ENCODE peak calls at places on chromosomes 7 and 10, in seven cellular contexts. E is cardiac fibroblast; N is tibial artery; U is gastrocnemius medialis; L is fibroblast of lung; T is CD8-positive, alpha-beta T cell; O is mammary epithelial cell. S is an unnamed sample.

GRCh38 chr10:42973870-42974692 is 102.8 kb upstream of the RET start:
- DNase-seq in E (no peak), N (peak), U (peak), L (no peak), T (peak), O (no peak), S (no peak)

GRCh38 chr7:135316648-135317313 is 83.1 kb downstream of the STRA8 start:
- DNase-seq in E (no peak), N (no peak), U (no peak), L (no peak), T (no peak), O (no peak), S (no peak)

GRCh38 chr10:7121154-7121797 is 289.6 kb downstream of the SFMBT2 start:
- DNase-seq in E (peak), N (no peak), U (no peak), L (peak), T (peak), O (peak), S (peak)

GRCh38 chr7:96313940-96314339 is 8.0 kb downstream of the SLC25A13 start:
- DNase-seq in E (no peak), N (no peak), U (no peak), L (no peak), T (no peak), O (no peak), S (no peak)

GRCh38 chr7:95476904-95477594 is 8.7 kb upstream of the ASB4 start:
- DNase-seq in E (peak), N (peak), U (peak), L (peak), T (peak), O (peak), S (peak)

GRCh38 chr7:75729851-75730274 is 8.9 kb downstream of the HIP1 start:
- DNase-seq in E (no peak), N (no peak), U (no peak), L (no peak), T (peak), O (no peak), S (no peak)

GRCh38 chr7:44461387-44461786 is 29.1 kb downstream of the NUDCD3 start:
- DNase-seq in E (peak), N (no peak), U (no peak), L (peak), T (peak), O (peak), S (peak)

GRCh38 chr10:27369832-27370231 is 129.2 kb upstream of the ACBD5 start:
- DNase-seq in E (peak), N (no peak), U (no peak), L (peak), T (no peak), O (no peak), S (no peak)

GRCh38 chr10:67606572-67606971 is 89.4 kb downstream of the CTNNA3 start:
- DNase-seq in E (peak), N (no peak), U (no peak), L (peak), T (no peak), O (peak), S (peak)

GRCh38 chr10:21516270-21517131 is 9.0 kb downstream of the SKIDA1 start:
- DNase-seq in E (peak), N (peak), U (peak), L (peak), T (no peak), O (peak), S (peak)

GRCh38 chr7:2099036-2099957 is 133.4 kb downstream of the MAD1L1 start:
- DNase-seq in E (peak), N (no peak), U (no peak), L (no peak), T (peak), O (no peak), S (no peak)

GRCh38 chr10:132064082-132064755 is 1.5 kb upstream of the JAKMIP3 start:
- DNase-seq in E (no peak), N (no peak), U (no peak), L (no peak), T (no peak), O (no peak), S (no peak)

DNA sequence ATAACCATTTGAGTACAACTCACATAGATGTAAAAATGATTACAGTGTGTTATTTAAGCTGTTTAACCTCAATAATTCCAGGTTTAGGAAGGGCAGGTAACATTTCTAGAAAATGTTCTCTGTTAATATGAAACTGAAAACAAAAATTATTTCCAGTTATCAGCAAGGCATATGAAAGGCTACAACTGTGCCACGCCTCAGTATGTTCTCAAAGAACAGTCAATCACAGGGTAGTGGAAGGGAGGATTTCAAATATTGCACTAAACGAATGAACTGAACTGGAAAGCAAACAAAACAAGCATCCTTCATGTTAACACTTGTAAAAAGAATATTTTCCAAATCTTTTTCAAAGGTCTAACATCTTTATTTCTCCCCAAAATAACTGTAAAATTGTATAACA is 31.2 kb downstream of the ARHGAP19 start:
- DNase-seq in E (no peak), N (no peak), U (no peak), L (no peak), T (no peak), O (no peak), S (no peak)
- TF ChIP-seq CTCF in E (no peak), N (no peak), U (no peak), L (no peak), T (no peak), O (no peak), S (no peak)

DNA sequence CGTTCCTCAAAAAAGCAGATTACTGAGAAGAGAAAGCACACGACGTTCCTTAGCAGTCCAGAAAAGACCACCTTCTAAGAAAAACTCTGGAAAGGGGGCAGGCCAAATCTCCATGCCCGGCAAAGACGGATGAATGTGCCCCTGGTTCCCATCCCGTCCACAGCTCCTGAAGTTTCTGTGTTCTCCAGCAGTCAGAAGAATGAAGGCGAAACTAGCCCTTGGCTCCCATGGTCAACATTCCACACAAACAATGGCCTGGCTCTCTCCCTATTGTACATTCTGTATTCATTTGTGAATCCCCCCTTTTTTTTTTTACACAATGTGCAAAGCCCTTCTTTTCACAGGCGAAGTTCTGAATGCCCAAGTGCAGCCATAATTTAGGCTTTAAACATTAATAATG is 5.3 kb downstream of the CTBP2 start:
- DNase-seq in E (peak), N (no peak), U (no peak), L (no peak), T (no peak), O (no peak), S (peak)
- H3K4me3 ChIP-seq in E (no peak), N (peak), U (peak), L (peak), T (no peak), O (peak), S (peak)

GRCh38 chr7:4878336-4879335 is 4.9 kb downstream of the RADIL start:
- DNase-seq in E (no peak), N (no peak), U (no peak), L (no peak), T (no peak), O (peak), S (no peak)

GRCh38 chr7:4873071-4873944 is 10.2 kb downstream of the RADIL start:
- DNase-seq in E (no peak), N (no peak), U (no peak), L (no peak), T (no peak), O (no peak), S (no peak)

GRCh38 chr7:4871930-4872675 is 10.3 kb upstream of the PAPOLB start:
- DNase-seq in E (peak), N (no peak), U (no peak), L (no peak), T (no peak), O (no peak), S (peak)

GRCh38 chr7:4876586-4876985 is 6.9 kb downstream of the RADIL start:
- DNase-seq in E (no peak), N (no peak), U (no peak), L (no peak), T (no peak), O (no peak), S (no peak)

DNA sequence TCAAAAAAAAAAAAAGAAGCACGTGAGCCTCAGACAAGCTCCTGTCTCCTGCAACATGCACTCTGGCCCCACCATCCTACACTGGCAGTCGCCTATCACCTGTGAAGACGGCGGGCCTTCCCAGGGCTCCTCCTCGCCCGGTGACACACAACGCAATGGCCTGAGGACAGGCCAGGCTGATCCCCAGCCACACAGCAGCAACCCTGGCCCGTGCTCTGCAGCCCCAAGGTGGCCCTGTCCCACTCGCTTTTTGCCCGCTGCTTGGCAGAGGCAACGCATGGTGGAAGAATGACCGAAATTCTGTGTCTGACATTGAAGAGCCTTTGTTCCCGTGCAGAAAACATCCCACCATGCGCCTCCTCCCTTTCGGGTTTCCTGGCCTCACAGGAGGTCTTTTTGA is 8.1 kb downstream of the RADIL start:
- DNase-seq in E (no peak), N (no peak), U (no peak), L (no peak), T (no peak), O (no peak), S (no peak)
- TF ChIP-seq CTCF in E (no peak), N (no peak), U (no peak), L (no peak), T (no peak), O (no peak), S (no peak)

DNA sequence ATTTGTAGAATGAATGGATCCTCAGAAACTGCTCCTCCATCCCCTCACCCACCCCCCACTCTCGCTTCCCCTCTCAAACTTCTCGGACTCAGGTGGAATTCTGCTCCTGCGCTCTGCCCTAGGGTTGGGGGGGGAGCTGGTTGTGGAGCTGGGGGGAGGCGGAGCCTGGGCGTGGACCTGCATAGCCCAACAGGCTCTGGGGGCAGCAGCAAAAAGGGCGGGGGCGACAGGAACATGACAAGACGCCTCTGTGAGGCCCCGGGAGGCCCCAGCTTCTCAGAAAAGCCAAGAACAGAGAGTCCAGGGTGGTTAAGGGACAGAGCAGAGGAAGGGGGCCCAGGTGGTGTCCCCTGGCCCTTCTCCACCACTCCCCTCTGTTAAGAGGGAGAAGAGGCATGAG is 3.5 kb downstream of the TSC22D4 start:
- DNase-seq in E (no peak), N (no peak), U (no peak), L (no peak), T (no peak), O (no peak), S (no peak)
- H3K4me3 ChIP-seq in E (peak), N (peak), U (peak), L (peak), T (peak), O (no peak), S (peak)